ENCODE peak calls at places on chromosomes 6 and 20, in nine cellular contexts. One of them, this sample, is unnamed.

GRCh38 chr6:26537160-26537845 is 863 bp upstream of the HMGN4 start:
- DNase-seq in tibial artery: peak
- DNase-seq in NCI-H1417: peak
- DNase-seq in brain pericyte: peak
- DNase-seq in B cell: peak
- DNase-seq in ovary: peak
- DNase-seq in RPMI8226: peak
- DNase-seq in NCI-H2171: peak
- DNase-seq in astrocyte of the spinal cord: peak
- DNase-seq in this sample: peak

GRCh38 chr6:16413399-16413798 is 175.0 kb downstream of the GMPR start:
- DNase-seq in ovary: no peak
- DNase-seq in astrocyte of the spinal cord: no peak
- DNase-seq in B cell: peak
- DNase-seq in tibial artery: no peak
- DNase-seq in NCI-H2171: no peak
- DNase-seq in RPMI8226: peak
- DNase-seq in brain pericyte: no peak
- DNase-seq in NCI-H1417: no peak
- DNase-seq in this sample: no peak

GRCh38 chr6:97958143-97958542 is 675.1 kb upstream of the MMS22L start:
- DNase-seq in NCI-H1417: no peak
- DNase-seq in NCI-H2171: no peak
- DNase-seq in astrocyte of the spinal cord: peak
- DNase-seq in tibial artery: no peak
- DNase-seq in B cell: no peak
- DNase-seq in ovary: no peak
- DNase-seq in brain pericyte: no peak
- DNase-seq in RPMI8226: no peak
- DNase-seq in this sample: no peak

GRCh38 chr6:33744895-33745546 is 1.7 kb downstream of the IP6K3 start:
- DNase-seq in ovary: no peak
- DNase-seq in B cell: no peak
- DNase-seq in NCI-H2171: peak
- DNase-seq in RPMI8226: no peak
- DNase-seq in astrocyte of the spinal cord: no peak
- DNase-seq in tibial artery: no peak
- DNase-seq in NCI-H1417: peak
- DNase-seq in brain pericyte: no peak
- DNase-seq in this sample: peak

GRCh38 chr6:134640975-134641429 is 308.9 kb downstream of the ALDH8A1 start:
- DNase-seq in brain pericyte: peak
- DNase-seq in astrocyte of the spinal cord: peak
- DNase-seq in NCI-H2171: peak
- DNase-seq in B cell: peak
- DNase-seq in ovary: peak
- DNase-seq in tibial artery: peak
- DNase-seq in NCI-H1417: peak
- DNase-seq in RPMI8226: peak
- DNase-seq in this sample: peak

GRCh38 chr20:25090492-25091429 is 8.8 kb upstream of the VSX1 start:
- DNase-seq in astrocyte of the spinal cord: no peak
- DNase-seq in ovary: no peak
- DNase-seq in NCI-H1417: peak
- DNase-seq in RPMI8226: peak
- DNase-seq in B cell: no peak
- DNase-seq in NCI-H2171: peak
- DNase-seq in tibial artery: no peak
- DNase-seq in brain pericyte: no peak
- DNase-seq in this sample: peak

GRCh38 chr6:2432258-2432657 is 186.9 kb upstream of the GMDS start:
- DNase-seq in astrocyte of the spinal cord: peak
- DNase-seq in NCI-H1417: no peak
- DNase-seq in B cell: no peak
- DNase-seq in tibial artery: no peak
- DNase-seq in NCI-H2171: no peak
- DNase-seq in RPMI8226: no peak
- DNase-seq in brain pericyte: peak
- DNase-seq in ovary: no peak
- DNase-seq in this sample: no peak

GRCh38 chr6:110643175-110643574 is 166.8 kb upstream of the SLC22A16 start:
- DNase-seq in tibial artery: no peak
- DNase-seq in ovary: no peak
- DNase-seq in astrocyte of the spinal cord: peak
- DNase-seq in NCI-H2171: no peak
- DNase-seq in brain pericyte: no peak
- DNase-seq in RPMI8226: no peak
- DNase-seq in NCI-H1417: no peak
- DNase-seq in B cell: no peak
- DNase-seq in this sample: no peak

GRCh38 chr6:93902517-93902916 is 483.2 kb upstream of the EPHA7 start:
- DNase-seq in NCI-H1417: no peak
- DNase-seq in astrocyte of the spinal cord: no peak
- DNase-seq in ovary: no peak
- DNase-seq in RPMI8226: no peak
- DNase-seq in B cell: no peak
- DNase-seq in NCI-H2171: no peak
- DNase-seq in tibial artery: no peak
- DNase-seq in brain pericyte: no peak
- DNase-seq in this sample: no peak

GRCh38 chr20:22402550-22402949 is 181.8 kb downstream of the FOXA2 start:
- DNase-seq in tibial artery: no peak
- DNase-seq in RPMI8226: peak
- DNase-seq in astrocyte of the spinal cord: no peak
- DNase-seq in B cell: no peak
- DNase-seq in NCI-H1417: peak
- DNase-seq in brain pericyte: no peak
- DNase-seq in NCI-H2171: no peak
- DNase-seq in ovary: no peak
- DNase-seq in this sample: peak

GRCh38 chr6:2155206-2155605 is 90.2 kb downstream of the GMDS start:
- DNase-seq in RPMI8226: no peak
- DNase-seq in NCI-H1417: peak
- DNase-seq in tibial artery: no peak
- DNase-seq in brain pericyte: no peak
- DNase-seq in NCI-H2171: no peak
- DNase-seq in B cell: no peak
- DNase-seq in ovary: no peak
- DNase-seq in astrocyte of the spinal cord: no peak
- DNase-seq in this sample: peak

GRCh38 chr20:32356935-32357868 is 929 bp upstream of the ASXL1 start:
- DNase-seq in brain pericyte: no peak
- DNase-seq in tibial artery: peak
- DNase-seq in NCI-H1417: peak
- DNase-seq in ovary: peak
- DNase-seq in RPMI8226: peak
- DNase-seq in B cell: no peak
- DNase-seq in astrocyte of the spinal cord: peak
- DNase-seq in NCI-H2171: no peak
- DNase-seq in this sample: peak

GRCh38 chr20:3239867-3240775 is 1.1 kb upstream of the SLC4A11 start:
- DNase-seq in B cell: no peak
- DNase-seq in ovary: no peak
- DNase-seq in brain pericyte: no peak
- DNase-seq in RPMI8226: no peak
- DNase-seq in NCI-H1417: no peak
- DNase-seq in astrocyte of the spinal cord: no peak
- DNase-seq in tibial artery: no peak
- DNase-seq in NCI-H2171: no peak
- DNase-seq in this sample: peak

GRCh38 chr6:138728672-138729071 is 44.9 kb upstream of the CCDC28A start:
- DNase-seq in brain pericyte: no peak
- DNase-seq in astrocyte of the spinal cord: no peak
- DNase-seq in NCI-H1417: no peak
- DNase-seq in tibial artery: no peak
- DNase-seq in NCI-H2171: no peak
- DNase-seq in RPMI8226: no peak
- DNase-seq in B cell: no peak
- DNase-seq in ovary: no peak
- DNase-seq in this sample: no peak

GRCh38 chr6:138817799-138818198 is 21.9 kb downstream of the ECT2L start:
- DNase-seq in ovary: no peak
- DNase-seq in astrocyte of the spinal cord: peak
- DNase-seq in brain pericyte: no peak
- DNase-seq in B cell: no peak
- DNase-seq in NCI-H1417: peak
- DNase-seq in tibial artery: no peak
- DNase-seq in RPMI8226: no peak
- DNase-seq in NCI-H2171: no peak
- DNase-seq in this sample: peak

GRCh38 chr20:10857362-10858070 is 183.7 kb upstream of the JAG1 start:
- DNase-seq in ovary: no peak
- DNase-seq in tibial artery: peak
- DNase-seq in RPMI8226: no peak
- DNase-seq in NCI-H1417: no peak
- DNase-seq in brain pericyte: no peak
- DNase-seq in B cell: no peak
- DNase-seq in NCI-H2171: no peak
- DNase-seq in astrocyte of the spinal cord: peak
- DNase-seq in this sample: no peak

GRCh38 chr20:4546786-4547185 is 174.9 kb upstream of the PRND start:
- DNase-seq in astrocyte of the spinal cord: peak
- DNase-seq in NCI-H1417: no peak
- DNase-seq in B cell: no peak
- DNase-seq in ovary: no peak
- DNase-seq in tibial artery: no peak
- DNase-seq in brain pericyte: peak
- DNase-seq in NCI-H2171: no peak
- DNase-seq in RPMI8226: no peak
- DNase-seq in this sample: no peak

GRCh38 chr20:32019156-32019510 is 8.9 kb downstream of the CCM2L start:
- DNase-seq in brain pericyte: no peak
- DNase-seq in tibial artery: no peak
- DNase-seq in B cell: no peak
- DNase-seq in ovary: no peak
- DNase-seq in RPMI8226: no peak
- DNase-seq in astrocyte of the spinal cord: no peak
- DNase-seq in NCI-H1417: no peak
- DNase-seq in NCI-H2171: peak
- DNase-seq in this sample: peak

GRCh38 chr6:11710221-11710836 is 68.3 kb downstream of the ADTRP start:
- DNase-seq in tibial artery: no peak
- DNase-seq in astrocyte of the spinal cord: no peak
- DNase-seq in RPMI8226: no peak
- DNase-seq in NCI-H2171: no peak
- DNase-seq in brain pericyte: no peak
- DNase-seq in ovary: no peak
- DNase-seq in B cell: no peak
- DNase-seq in NCI-H1417: no peak
- DNase-seq in this sample: no peak

GRCh38 chr20:24651171-24651972 is 181.9 kb downstream of the SYNDIG1 start:
- DNase-seq in NCI-H2171: no peak
- DNase-seq in NCI-H1417: no peak
- DNase-seq in ovary: no peak
- DNase-seq in B cell: no peak
- DNase-seq in tibial artery: no peak
- DNase-seq in RPMI8226: no peak
- DNase-seq in brain pericyte: no peak
- DNase-seq in astrocyte of the spinal cord: peak
- DNase-seq in this sample: no peak

GRCh38 chr20:15862178-15862577 is 711.1 kb downstream of the KIF16B start:
- DNase-seq in astrocyte of the spinal cord: no peak
- DNase-seq in B cell: no peak
- DNase-seq in NCI-H1417: peak
- DNase-seq in tibial artery: no peak
- DNase-seq in RPMI8226: no peak
- DNase-seq in brain pericyte: no peak
- DNase-seq in NCI-H2171: no peak
- DNase-seq in ovary: no peak
- DNase-seq in this sample: no peak

GRCh38 chr6:28635547-28636158 is 110.0 kb downstream of the GPX5 start:
- DNase-seq in NCI-H2171: no peak
- DNase-seq in tibial artery: no peak
- DNase-seq in brain pericyte: no peak
- DNase-seq in ovary: no peak
- DNase-seq in astrocyte of the spinal cord: no peak
- DNase-seq in B cell: no peak
- DNase-seq in RPMI8226: no peak
- DNase-seq in NCI-H1417: peak
- DNase-seq in this sample: no peak

GRCh38 chr6:16338577-16339262 is 100.3 kb downstream of the GMPR start:
- DNase-seq in NCI-H1417: no peak
- DNase-seq in RPMI8226: peak
- DNase-seq in tibial artery: peak
- DNase-seq in B cell: no peak
- DNase-seq in astrocyte of the spinal cord: peak
- DNase-seq in NCI-H2171: peak
- DNase-seq in brain pericyte: peak
- DNase-seq in ovary: peak
- DNase-seq in this sample: peak

GRCh38 chr6:159353193-159353592 is 184.0 kb downstream of the FNDC1 start:
- DNase-seq in RPMI8226: no peak
- DNase-seq in NCI-H2171: no peak
- DNase-seq in astrocyte of the spinal cord: no peak
- DNase-seq in NCI-H1417: no peak
- DNase-seq in brain pericyte: no peak
- DNase-seq in ovary: no peak
- DNase-seq in tibial artery: no peak
- DNase-seq in B cell: no peak
- DNase-seq in this sample: no peak

GRCh38 chr6:3353504-3353903 is 94.8 kb downstream of the PSMG4 start:
- DNase-seq in B cell: no peak
- DNase-seq in brain pericyte: no peak
- DNase-seq in ovary: no peak
- DNase-seq in astrocyte of the spinal cord: no peak
- DNase-seq in RPMI8226: no peak
- DNase-seq in NCI-H1417: no peak
- DNase-seq in tibial artery: no peak
- DNase-seq in NCI-H2171: no peak
- DNase-seq in this sample: no peak

GRCh38 chr6:36120539-36120938 is 9.8 kb upstream of the MAPK13 start:
- DNase-seq in B cell: peak
- DNase-seq in ovary: no peak
- DNase-seq in tibial artery: peak
- DNase-seq in astrocyte of the spinal cord: no peak
- DNase-seq in NCI-H2171: no peak
- DNase-seq in brain pericyte: no peak
- DNase-seq in RPMI8226: no peak
- DNase-seq in NCI-H1417: no peak
- DNase-seq in this sample: no peak